ENCODE peak calls at places on chromosomes 5 and 9, in seven cellular contexts. U is hypothalamus; R is osteocyte; C is stimulated activated CD4-positive, alpha-beta T cell treated with anti-CD3 and anti-CD28 coated beads, Interleukin-2, amount 100 ng/mL, for 48 hours; P is neuronal stem cell; K is mesenteric fat pad; N is ACHN. F is an unnamed sample.

GRCh38 chr9:128521955-128522354 is 17.4 kb downstream of the GLE1 start:
- DNase-seq in U (no peak), R (no peak), C (no peak), P (no peak), K (no peak), N (no peak), F (no peak)

GRCh38 chr9:124010665-124011321 is 775 bp upstream of the LHX2 start:
- DNase-seq in U (no peak), R (no peak), C (no peak), P (no peak), K (no peak), N (peak; percentile 44), F (no peak)

GRCh38 chr9:115969096-115969495 is 184.5 kb upstream of the PAPPA start:
- DNase-seq in U (no peak), R (no peak), C (no peak), P (no peak), K (no peak), N (no peak), F (no peak)

GRCh38 chr5:158384535-158385421 is 525.8 kb upstream of the CLINT1 start:
- DNase-seq in U (no peak), R (peak; percentile 90), C (no peak), P (no peak), K (no peak), N (peak; percentile 76), F (no peak)

GRCh38 chr5:135433626-135434426 is 13.3 kb downstream of the DCANP1 start:
- DNase-seq in U (no peak), R (peak; percentile 72), C (no peak), P (no peak), K (no peak), N (no peak), F (no peak)

GRCh38 chr5:98309785-98310566 is 463.5 kb upstream of the RGMB start:
- DNase-seq in U (no peak), R (peak; percentile 85), C (no peak), P (peak; percentile 21), K (no peak), N (peak; percentile 85), F (no peak)

GRCh38 chr9:36881316-36882116 is 152.6 kb downstream of the PAX5 start:
- DNase-seq in U (no peak), R (no peak), C (no peak), P (no peak), K (no peak), N (no peak), F (no peak)

GRCh38 chr5:99694884-99695283 is 766.1 kb upstream of the CHD1 start:
- DNase-seq in U (no peak), R (no peak), C (no peak), P (no peak), K (no peak), N (no peak), F (no peak)

GRCh38 chr5:43396762-43397304 is 15.4 kb downstream of the CCL28 start:
- DNase-seq in U (no peak), R (no peak), C (peak; percentile 48), P (no peak), K (no peak), N (peak; percentile 51), F (peak; percentile 67)

GRCh38 chr5:154944716-154945115 is 3.8 kb downstream of the MRPL22 start:
- DNase-seq in U (no peak), R (no peak), C (no peak), P (no peak), K (no peak), N (no peak), F (no peak)

GRCh38 chr5:31768784-31769183 is 129.9 kb downstream of the PDZD2 start:
- DNase-seq in U (no peak), R (no peak), C (no peak), P (no peak), K (peak; percentile 18), N (no peak), F (no peak)

GRCh38 chr9:128218518-128219389 is 15.6 kb downstream of the DNM1 start:
- DNase-seq in U (peak; percentile 58), R (no peak), C (peak; percentile 93), P (peak; percentile 92), K (peak; percentile 97), N (peak; percentile 93), F (peak; percentile 99)

GRCh38 chr5:78930742-78931141 is 54.4 kb downstream of the ARSB start:
- DNase-seq in U (no peak), R (no peak), C (no peak), P (no peak), K (no peak), N (no peak), F (no peak)

GRCh38 chr9:89996717-89997116 is 391.9 kb downstream of the GADD45G start:
- DNase-seq in U (no peak), R (no peak), C (no peak), P (no peak), K (no peak), N (peak; percentile 11), F (no peak)

GRCh38 chr5:137192293-137192743 is 306.8 kb downstream of the SPOCK1 start:
- DNase-seq in U (no peak), R (no peak), C (no peak), P (no peak), K (no peak), N (no peak), F (no peak)

GRCh38 chr5:178246736-178247135 is 14.1 kb upstream of the PHYKPL start:
- DNase-seq in U (no peak), R (no peak), C (no peak), P (no peak), K (no peak), N (no peak), F (no peak)

GRCh38 chr5:103938151-103938671 is 375.6 kb upstream of the NUDT12 start:
- DNase-seq in U (no peak), R (no peak), C (no peak), P (no peak), K (no peak), N (no peak), F (no peak)

GRCh38 chr5:10856646-10857332 is 95.8 kb upstream of the DAP start:
- DNase-seq in U (peak; percentile 48), R (no peak), C (peak; percentile 27), P (peak; percentile 92), K (no peak), N (peak; percentile 80), F (peak; percentile 56)

GRCh38 chr5:133489632-133490031 is 122.7 kb downstream of the FSTL4 start:
- DNase-seq in U (no peak), R (peak; percentile 36), C (no peak), P (no peak), K (no peak), N (no peak), F (no peak)

GRCh38 chr5:103908327-103909099 is 345.9 kb upstream of the NUDT12 start:
- DNase-seq in U (no peak), R (no peak), C (no peak), P (no peak), K (no peak), N (no peak), F (no peak)

F was measured in body of pancreas.